ENCODE peak calls at places on chromosome 17, in eight cellular contexts. One of them, this sample, is unnamed.

GRCh38 chr17:2400474-2400866 is 390 bp downstream of the MNT start:
- DNase-seq in AG04450: no peak
- DNase-seq in neural crest cell: peak
- DNase-seq in upper lobe of right lung: peak
- DNase-seq in MCF 10A: peak
- DNase-seq in cardiac muscle cell: peak
- DNase-seq in AG10803: peak
- DNase-seq in H9: peak
- DNase-seq in this sample: no peak

GRCh38 chr17:74972973-74973328 is 392 bp upstream of the HID1 start:
- DNase-seq in MCF 10A: no peak
- DNase-seq in AG04450: no peak
- DNase-seq in cardiac muscle cell: no peak
- DNase-seq in H9: no peak
- DNase-seq in upper lobe of right lung: no peak
- DNase-seq in neural crest cell: no peak
- DNase-seq in AG10803: no peak
- DNase-seq in this sample: no peak

GRCh38 chr17:28227278-28228108 is 91.5 kb upstream of the TMEM97 start:
- DNase-seq in neural crest cell: peak
- DNase-seq in MCF 10A: peak
- DNase-seq in AG04450: no peak
- DNase-seq in upper lobe of right lung: peak
- DNase-seq in cardiac muscle cell: peak
- DNase-seq in AG10803: no peak
- DNase-seq in H9: peak
- DNase-seq in this sample: no peak

GRCh38 chr17:48506246-48506645 is 24.6 kb downstream of the HOXB1 start:
- DNase-seq in AG04450: no peak
- DNase-seq in H9: no peak
- DNase-seq in cardiac muscle cell: no peak
- DNase-seq in neural crest cell: no peak
- DNase-seq in upper lobe of right lung: no peak
- DNase-seq in AG10803: no peak
- DNase-seq in MCF 10A: no peak
- DNase-seq in this sample: no peak

GRCh38 chr17:63438092-63439051 is 7.7 kb downstream of the CYB561 start:
- DNase-seq in MCF 10A: no peak
- DNase-seq in AG04450: no peak
- DNase-seq in cardiac muscle cell: no peak
- DNase-seq in neural crest cell: no peak
- DNase-seq in upper lobe of right lung: no peak
- DNase-seq in AG10803: no peak
- DNase-seq in H9: no peak
- DNase-seq in this sample: no peak

GRCh38 chr17:29039764-29040598 is 3.0 kb upstream of the PIPOX start:
- DNase-seq in neural crest cell: no peak
- DNase-seq in H9: no peak
- DNase-seq in AG10803: peak
- DNase-seq in cardiac muscle cell: peak
- DNase-seq in AG04450: peak
- DNase-seq in MCF 10A: peak
- DNase-seq in upper lobe of right lung: no peak
- DNase-seq in this sample: no peak

GRCh38 chr17:17141860-17142552 is 64.1 kb downstream of the PLD6 start:
- DNase-seq in H9: peak
- DNase-seq in upper lobe of right lung: no peak
- DNase-seq in neural crest cell: peak
- DNase-seq in AG10803: peak
- DNase-seq in cardiac muscle cell: peak
- DNase-seq in AG04450: no peak
- DNase-seq in MCF 10A: no peak
- DNase-seq in this sample: no peak

GRCh38 chr17:73711184-73711583 is 66.9 kb upstream of the SDK2 start:
- DNase-seq in H9: no peak
- DNase-seq in upper lobe of right lung: no peak
- DNase-seq in MCF 10A: no peak
- DNase-seq in cardiac muscle cell: no peak
- DNase-seq in neural crest cell: no peak
- DNase-seq in AG10803: no peak
- DNase-seq in AG04450: no peak
- DNase-seq in this sample: no peak

GRCh38 chr17:37527249-37527851 is 37.7 kb downstream of the DUSP14 start:
- DNase-seq in AG04450: peak
- DNase-seq in cardiac muscle cell: peak
- DNase-seq in H9: no peak
- DNase-seq in AG10803: peak
- DNase-seq in upper lobe of right lung: no peak
- DNase-seq in MCF 10A: peak
- DNase-seq in neural crest cell: no peak
- DNase-seq in this sample: no peak

GRCh38 chr17:45230410-45230786 is 8.7 kb downstream of the FMNL1 start:
- DNase-seq in cardiac muscle cell: no peak
- DNase-seq in upper lobe of right lung: no peak
- DNase-seq in neural crest cell: no peak
- DNase-seq in MCF 10A: no peak
- DNase-seq in AG10803: no peak
- DNase-seq in AG04450: no peak
- DNase-seq in H9: no peak
- DNase-seq in this sample: no peak

GRCh38 chr17:65027305-65027704 is 29.2 kb downstream of the GNA13 start:
- DNase-seq in upper lobe of right lung: no peak
- DNase-seq in H9: peak
- DNase-seq in neural crest cell: peak
- DNase-seq in MCF 10A: peak
- DNase-seq in AG04450: no peak
- DNase-seq in cardiac muscle cell: peak
- DNase-seq in AG10803: peak
- DNase-seq in this sample: no peak

GRCh38 chr17:39755550-39756375 is 18.0 kb downstream of the GRB7 start:
- DNase-seq in upper lobe of right lung: no peak
- DNase-seq in AG10803: peak
- DNase-seq in neural crest cell: no peak
- DNase-seq in AG04450: no peak
- DNase-seq in MCF 10A: no peak
- DNase-seq in cardiac muscle cell: no peak
- DNase-seq in H9: peak
- DNase-seq in this sample: no peak

GRCh38 chr17:12867726-12868125 is 78.4 kb downstream of the ARHGAP44 start:
- DNase-seq in cardiac muscle cell: no peak
- DNase-seq in upper lobe of right lung: no peak
- DNase-seq in neural crest cell: no peak
- DNase-seq in AG04450: no peak
- DNase-seq in MCF 10A: no peak
- DNase-seq in H9: no peak
- DNase-seq in AG10803: no peak
- DNase-seq in this sample: no peak

GRCh38 chr17:42403150-42403549 is 14.9 kb upstream of the STAT3 start:
- DNase-seq in H9: peak
- DNase-seq in upper lobe of right lung: no peak
- DNase-seq in MCF 10A: no peak
- DNase-seq in AG04450: no peak
- DNase-seq in AG10803: no peak
- DNase-seq in cardiac muscle cell: no peak
- DNase-seq in neural crest cell: no peak
- DNase-seq in this sample: no peak

GRCh38 chr17:81910840-81911276 is 341 bp downstream of the PCYT2 start:
- DNase-seq in AG10803: no peak
- DNase-seq in H9: no peak
- DNase-seq in MCF 10A: no peak
- DNase-seq in neural crest cell: no peak
- DNase-seq in upper lobe of right lung: peak
- DNase-seq in cardiac muscle cell: no peak
- DNase-seq in AG04450: no peak
- DNase-seq in this sample: no peak

GRCh38 chr17:17151541-17151940 is 54.6 kb downstream of the PLD6 start:
- DNase-seq in upper lobe of right lung: no peak
- DNase-seq in AG04450: no peak
- DNase-seq in H9: no peak
- DNase-seq in AG10803: peak
- DNase-seq in neural crest cell: no peak
- DNase-seq in MCF 10A: no peak
- DNase-seq in cardiac muscle cell: peak
- DNase-seq in this sample: no peak

GRCh38 chr17:77961741-77962140 is 3.2 kb downstream of the TNRC6C start:
- DNase-seq in AG04450: no peak
- DNase-seq in AG10803: no peak
- DNase-seq in upper lobe of right lung: no peak
- DNase-seq in H9: no peak
- DNase-seq in cardiac muscle cell: peak
- DNase-seq in neural crest cell: no peak
- DNase-seq in MCF 10A: no peak
- DNase-seq in this sample: no peak

DNA sequence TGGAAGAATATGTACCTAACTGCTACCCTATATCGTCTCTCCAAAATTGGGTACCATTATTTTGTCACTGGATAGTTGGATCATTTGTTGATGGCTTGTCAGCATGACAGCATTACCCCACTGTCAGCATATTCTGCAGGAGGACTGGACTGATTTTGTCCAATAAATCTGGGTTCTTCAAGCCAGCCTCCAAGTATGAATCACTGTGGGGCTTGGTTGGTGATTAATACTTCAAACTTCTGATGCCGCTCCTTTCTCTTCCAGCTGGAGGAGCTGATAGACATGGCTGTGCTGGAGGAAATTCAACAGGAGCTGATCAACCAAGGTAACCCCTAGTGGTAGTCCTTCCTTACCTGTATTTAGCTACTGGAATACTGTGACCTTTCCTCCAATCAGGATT is 2.5 kb downstream of the RPAIN start:
- DNase-seq in neural crest cell: no peak
- DNase-seq in upper lobe of right lung: no peak
- DNase-seq in cardiac muscle cell: peak
- DNase-seq in AG04450: no peak
- DNase-seq in MCF 10A: peak
- DNase-seq in H9: no peak
- DNase-seq in AG10803: peak
- DNase-seq in this sample: no peak
- TF ChIP-seq CTCF in neural crest cell: no peak
- TF ChIP-seq CTCF in upper lobe of right lung: no peak
- TF ChIP-seq CTCF in cardiac muscle cell: no peak
- TF ChIP-seq CTCF in AG04450: no peak
- TF ChIP-seq CTCF in MCF 10A: no peak
- TF ChIP-seq CTCF in H9: no peak
- TF ChIP-seq CTCF in AG10803: no peak
- TF ChIP-seq CTCF in this sample: no peak

DNA sequence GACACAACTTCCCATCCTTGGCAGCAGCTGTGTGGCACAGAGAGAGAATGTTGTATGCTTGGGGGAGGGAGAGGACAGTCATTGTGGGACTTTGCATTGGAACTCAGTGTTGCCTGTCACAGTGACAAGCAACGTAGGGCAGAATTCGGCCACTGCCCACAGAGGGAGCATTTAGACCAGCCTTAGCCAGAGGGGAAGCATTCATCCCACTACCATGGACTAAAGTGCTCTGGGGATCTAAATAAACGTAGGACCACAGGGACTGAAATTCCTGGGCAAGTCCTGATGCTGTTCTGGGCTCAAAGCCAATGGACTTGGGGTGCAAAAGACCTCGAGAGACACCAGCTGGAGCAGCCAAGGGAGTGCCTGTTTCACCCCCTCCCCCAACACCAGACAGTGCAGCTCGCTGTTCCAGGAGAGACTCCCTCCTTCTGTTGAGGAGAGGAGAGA is 44.9 kb downstream of the ABCA8 start:
- DNase-seq in upper lobe of right lung: no peak
- DNase-seq in neural crest cell: no peak
- DNase-seq in AG10803: no peak
- DNase-seq in AG04450: no peak
- DNase-seq in MCF 10A: peak
- DNase-seq in cardiac muscle cell: peak
- DNase-seq in H9: no peak
- DNase-seq in this sample: no peak
- TF ChIP-seq CTCF in upper lobe of right lung: no peak
- TF ChIP-seq CTCF in neural crest cell: no peak
- TF ChIP-seq CTCF in AG10803: no peak
- TF ChIP-seq CTCF in AG04450: no peak
- TF ChIP-seq CTCF in MCF 10A: no peak
- TF ChIP-seq CTCF in cardiac muscle cell: no peak
- TF ChIP-seq CTCF in H9: no peak
- TF ChIP-seq CTCF in this sample: no peak

GRCh38 chr17:44102845-44103622 is 20.4 kb downstream of the HDAC5 start:
- DNase-seq in upper lobe of right lung: no peak
- DNase-seq in cardiac muscle cell: no peak
- DNase-seq in MCF 10A: no peak
- DNase-seq in AG04450: no peak
- DNase-seq in H9: no peak
- DNase-seq in AG10803: no peak
- DNase-seq in neural crest cell: no peak
- DNase-seq in this sample: no peak

GRCh38 chr17:44108440-44109311 is 14.8 kb downstream of the HDAC5 start:
- DNase-seq in upper lobe of right lung: peak
- DNase-seq in AG10803: peak
- DNase-seq in MCF 10A: peak
- DNase-seq in H9: no peak
- DNase-seq in cardiac muscle cell: peak
- DNase-seq in neural crest cell: no peak
- DNase-seq in AG04450: peak
- DNase-seq in this sample: no peak

GRCh38 chr17:44106801-44107200 is 16.6 kb downstream of the HDAC5 start:
- DNase-seq in upper lobe of right lung: no peak
- DNase-seq in cardiac muscle cell: no peak
- DNase-seq in MCF 10A: no peak
- DNase-seq in AG04450: no peak
- DNase-seq in H9: no peak
- DNase-seq in neural crest cell: no peak
- DNase-seq in AG10803: no peak
- DNase-seq in this sample: no peak

GRCh38 chr17:44105941-44106340 is 17.5 kb downstream of the HDAC5 start:
- DNase-seq in neural crest cell: no peak
- DNase-seq in cardiac muscle cell: no peak
- DNase-seq in AG10803: no peak
- DNase-seq in H9: no peak
- DNase-seq in AG04450: no peak
- DNase-seq in upper lobe of right lung: no peak
- DNase-seq in MCF 10A: no peak
- DNase-seq in this sample: no peak

DNA sequence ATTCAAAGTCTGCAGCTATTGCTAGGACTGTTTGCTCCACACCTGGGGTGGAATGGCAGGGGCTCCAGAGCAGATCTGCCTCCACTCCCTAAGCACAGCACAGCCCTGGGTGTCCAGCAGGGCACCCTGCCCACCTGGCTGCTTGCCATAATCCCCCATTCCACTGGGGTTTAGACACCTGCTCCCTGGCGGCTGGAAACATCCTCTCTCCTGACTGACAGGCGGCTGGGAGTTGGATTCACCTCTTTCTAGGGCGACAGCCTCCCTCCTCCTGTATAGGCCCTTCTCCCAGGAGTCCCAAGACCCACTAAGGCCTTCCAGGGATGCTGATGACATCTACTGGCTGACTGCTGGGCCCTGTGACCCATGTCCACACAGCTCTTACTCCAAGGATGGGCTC is 18.0 kb downstream of the HDAC5 start:
- DNase-seq in upper lobe of right lung: no peak
- DNase-seq in neural crest cell: no peak
- DNase-seq in AG04450: no peak
- DNase-seq in MCF 10A: no peak
- DNase-seq in AG10803: no peak
- DNase-seq in H9: no peak
- DNase-seq in cardiac muscle cell: no peak
- DNase-seq in this sample: no peak
- TF ChIP-seq CTCF in upper lobe of right lung: no peak
- TF ChIP-seq CTCF in neural crest cell: no peak
- TF ChIP-seq CTCF in AG04450: no peak
- TF ChIP-seq CTCF in MCF 10A: no peak
- TF ChIP-seq CTCF in AG10803: no peak
- TF ChIP-seq CTCF in H9: peak
- TF ChIP-seq CTCF in cardiac muscle cell: no peak
- TF ChIP-seq CTCF in this sample: no peak

GRCh38 chr17:1123397-1124237 is 56.2 kb downstream of the ABR start:
- DNase-seq in AG04450: no peak
- DNase-seq in MCF 10A: no peak
- DNase-seq in cardiac muscle cell: no peak
- DNase-seq in H9: no peak
- DNase-seq in upper lobe of right lung: no peak
- DNase-seq in AG10803: no peak
- DNase-seq in neural crest cell: no peak
- DNase-seq in this sample: no peak
- TF ChIP-seq CTCF in AG04450: no peak
- TF ChIP-seq CTCF in MCF 10A: no peak
- TF ChIP-seq CTCF in cardiac muscle cell: no peak
- TF ChIP-seq CTCF in H9: no peak
- TF ChIP-seq CTCF in upper lobe of right lung: no peak
- TF ChIP-seq CTCF in AG10803: no peak
- TF ChIP-seq CTCF in neural crest cell: no peak
- TF ChIP-seq CTCF in this sample: no peak

This sample was measured in CD14-positive monocyte.